ENCODE peak calls at places on chromosomes 1 and 21, in five cellular contexts. J is HFFc6, M is IMR-90, A is NB4, P is AG04450. V is an unnamed sample.

GRCh38 chr1:224411766-224412165 is 22.8 kb downstream of the WDR26 start:
- DNase-seq in J (peak), M (peak), A (no peak), P (no peak), V (no peak)

GRCh38 chr1:200381256-200381980 is 28.4 kb downstream of the ZNF281 start:
- DNase-seq in J (no peak), A (no peak), M (peak), P (no peak), V (no peak)

GRCh38 chr1:46456411-46456963 is 33.1 kb upstream of the DMBX1 start:
- DNase-seq in A (no peak), P (no peak), J (no peak), M (no peak), V (no peak)

GRCh38 chr1:205239078-205239477 is 11.3 kb downstream of the TMCC2 start:
- DNase-seq in P (no peak), A (no peak), M (no peak), J (no peak), V (no peak)

GRCh38 chr1:48123647-48124046 is 98.9 kb upstream of the SLC5A9 start:
- DNase-seq in J (no peak), M (no peak), P (no peak), A (no peak), V (no peak)

GRCh38 chr21:46191257-46191685 is 7.0 kb upstream of the SPATC1L start:
- DNase-seq in P (peak), M (peak), J (peak), A (peak), V (peak)

GRCh38 chr1:1554926-1555915 is 14.8 kb upstream of the TMEM240 start:
- DNase-seq in A (no peak), P (no peak), J (peak), M (peak), V (no peak)

GRCh38 chr1:5993553-5994510 is 1.6 kb upstream of the NPHP4 start:
- DNase-seq in A (peak), M (no peak), J (no peak), P (no peak), V (no peak)

GRCh38 chr21:32135401-32136363 is 143.2 kb downstream of the MIS18A start:
- DNase-seq in A (no peak), J (no peak), M (peak), P (no peak), V (peak)

GRCh38 chr1:225425211-225425786 is 2.5 kb downstream of the LBR start:
- DNase-seq in P (no peak), J (peak), A (peak), M (peak), V (no peak)

GRCh38 chr1:204659061-204659460 is 26.5 kb downstream of the LRRN2 start:
- DNase-seq in J (peak), M (no peak), P (no peak), A (no peak), V (no peak)

GRCh38 chr1:219883400-219884332 is 44.7 kb downstream of the SLC30A10 start:
- DNase-seq in P (no peak), M (no peak), A (no peak), J (no peak), V (no peak)

GRCh38 chr1:112522621-112523020 is 13.9 kb downstream of the WNT2B start:
- DNase-seq in J (peak), A (no peak), M (peak), P (peak), V (peak)

GRCh38 chr1:151968058-151968457 is 25.6 kb downstream of the S100A10 start:
- DNase-seq in A (peak), J (peak), M (peak), P (no peak), V (no peak)

GRCh38 chr1:154237880-154238506 is 17.2 kb downstream of the UBAP2L start:
- DNase-seq in M (no peak), A (no peak), J (no peak), P (no peak), V (no peak)

GRCh38 chr1:18199462-18199861 is 91.9 kb downstream of the IGSF21 start:
- DNase-seq in P (no peak), A (no peak), J (no peak), M (no peak), V (no peak)

GRCh38 chr1:192983349-192983980 is 75.7 kb downstream of the UCHL5 start:
- DNase-seq in A (no peak), J (no peak), P (no peak), M (peak), V (no peak)

GRCh38 chr1:232998138-232998537 is 47.7 kb downstream of the NTPCR start:
- DNase-seq in M (no peak), A (no peak), J (no peak), P (no peak), V (no peak)
- TF ChIP-seq CTCF in M (no peak), A (no peak), J (no peak), P (no peak), V (no peak)

GRCh38 chr1:143699115-143699514 is 272.7 kb downstream of the FAM72C start:
- DNase-seq in M (no peak), A (no peak), J (no peak), P (no peak), V (no peak)

GRCh38 chr1:143699731-143700130 is 272.1 kb downstream of the FAM72C start:
- DNase-seq in P (no peak), A (no peak), M (no peak), J (no peak), V (no peak)

GRCh38 chr1:143691971-143692529 is 279.7 kb downstream of the FAM72C start:
- DNase-seq in J (no peak), M (no peak), P (no peak), A (no peak), V (no peak)

GRCh38 chr1:143694085-143694484 is 277.7 kb downstream of the FAM72C start:
- DNase-seq in M (no peak), P (no peak), A (no peak), J (no peak), V (no peak)

DNA sequence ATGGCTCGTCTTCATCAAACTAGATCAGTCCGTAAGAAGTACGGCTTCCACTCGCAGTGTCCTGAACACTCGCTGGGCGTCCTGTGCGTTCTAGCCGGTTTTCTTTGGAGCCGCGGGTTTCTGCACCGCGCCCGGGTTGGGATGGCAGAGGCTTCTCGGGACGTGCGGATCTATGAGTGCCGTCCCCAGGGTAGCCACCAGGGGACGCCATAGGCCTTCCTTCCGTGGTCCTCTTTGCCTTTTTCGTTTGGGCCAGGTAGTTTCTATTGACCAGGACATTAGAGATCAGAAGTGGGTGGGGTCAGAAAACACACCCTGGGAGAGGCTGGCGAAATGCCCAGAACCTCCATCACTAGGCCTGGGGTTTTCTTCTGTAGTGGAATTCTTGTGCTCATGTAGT is 273.8 kb downstream of the FAM72C start:
- DNase-seq in M (no peak), J (no peak), P (no peak), A (peak), V (no peak)
- TF ChIP-seq CTCF in M (peak), J (peak), P (peak), A (peak), V (peak)

GRCh38 chr1:162230096-162230495 is 146.6 kb downstream of the SPATA46 start:
- DNase-seq in P (no peak), J (no peak), A (no peak), M (no peak), V (no peak)
- TF ChIP-seq CTCF in P (peak), J (peak), A (no peak), M (no peak), V (no peak)

DNA sequence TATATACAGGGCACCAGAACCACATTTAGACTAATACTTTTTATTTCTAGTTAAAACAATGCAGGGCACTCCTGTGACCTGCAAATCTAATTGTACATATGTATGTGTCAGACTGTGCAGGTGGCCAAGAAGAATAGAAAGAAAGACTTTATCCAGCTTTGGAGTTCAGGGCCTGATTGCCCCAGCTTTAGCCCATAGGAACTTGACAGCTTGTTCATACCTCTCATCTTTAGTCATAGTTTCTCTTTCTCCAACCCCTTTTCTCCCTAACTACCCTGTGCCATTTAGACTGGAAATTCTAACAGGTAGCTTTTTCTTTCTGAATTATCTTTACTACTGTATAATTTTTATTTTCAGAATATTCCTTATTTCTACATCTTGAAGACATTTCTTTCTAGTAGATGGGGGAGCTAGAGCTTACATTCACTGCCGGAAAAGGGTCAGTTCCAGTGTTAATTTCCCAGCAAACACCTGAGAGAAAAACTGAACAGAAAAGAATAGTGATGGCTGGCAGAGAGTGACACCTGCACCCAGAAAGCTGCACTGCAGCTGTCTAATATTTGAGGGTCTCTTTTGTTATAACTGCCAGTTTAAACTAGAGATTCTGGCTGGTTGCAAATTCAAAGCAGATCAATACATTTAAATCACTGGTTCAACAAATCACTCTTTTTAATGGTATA is 8.4 kb downstream of the YBX1 start:
- DNase-seq in J (no peak), M (peak), P (no peak), A (no peak), V (no peak)
- TF ChIP-seq CTCF in J (peak), M (peak), P (no peak), A (no peak), V (no peak)